ENCODE peak calls at places on chromosomes 16 and 17, in seven cellular contexts. D is heart left ventricle, U is cardiac muscle cell, R is esophagus squamous epithelium, X is IMR-90, W is HepG2, O is left lung. E is an unnamed sample.

GRCh38 chr17:66777689-66778225 is 57.2 kb upstream of the CACNG5 start:
- DNase-seq in D (no peak), U (peak; percentile 22), R (no peak), X (peak; percentile 44), W (no peak), O (peak; percentile 63), E (peak; percentile 79)

GRCh38 chr17:35432176-35433074 is at the start of gene SLFN12:
- DNase-seq in D (peak; percentile 72), U (peak; percentile 96), R (no peak), X (peak; percentile 98), W (no peak), O (peak; percentile 77), E (no peak)

GRCh38 chr16:50816901-50817555 is 75.1 kb downstream of the CYLD start:
- DNase-seq in D (no peak), U (no peak), R (no peak), X (no peak), W (no peak), O (no peak), E (no peak)

GRCh38 chr17:74307984-74308773 is 17.8 kb upstream of the KIF19 start:
- DNase-seq in D (peak; percentile 68), U (peak; percentile 56), R (no peak), X (no peak), W (no peak), O (no peak), E (no peak)

GRCh38 chr17:40526668-40527067 is 25.2 kb upstream of the TNS4 start:
- DNase-seq in D (peak; percentile 50), U (peak; percentile 30), R (no peak), X (no peak), W (no peak), O (peak; percentile 35), E (peak; percentile 43)

GRCh38 chr16:3583303-3584038 is 6.3 kb upstream of the NLRC3 start:
- DNase-seq in D (no peak), U (no peak), R (no peak), X (no peak), W (no peak), O (no peak), E (no peak)

GRCh38 chr17:12727881-12728280 is 61.4 kb upstream of the ARHGAP44 start:
- DNase-seq in D (no peak), U (peak; percentile 54), R (no peak), X (peak; percentile 66), W (no peak), O (no peak), E (no peak)

GRCh38 chr17:61219460-61219859 is 180.2 kb upstream of the TBX2 start:
- DNase-seq in D (peak; percentile 22), U (peak; percentile 71), R (no peak), X (peak; percentile 77), W (no peak), O (no peak), E (no peak)

GRCh38 chr17:82414548-82415281 is 3.4 kb upstream of the HEXD start:
- DNase-seq in D (peak; percentile 82), U (peak; percentile 79), R (no peak), X (peak; percentile 50), W (peak; percentile 40), O (peak; percentile 67), E (peak; percentile 86)

GRCh38 chr17:37170881-37171460 is 204.8 kb upstream of the C17orf78 start:
- DNase-seq in D (no peak), U (no peak), R (no peak), X (no peak), W (no peak), O (no peak), E (no peak)

GRCh38 chr17:61477204-61477834 is 25.1 kb downstream of the TBX4 start:
- DNase-seq in D (no peak), U (peak; percentile 54), R (no peak), X (no peak), W (no peak), O (peak; percentile 22), E (peak; percentile 58)

GRCh38 chr17:62774338-62774737 is 33.8 kb downstream of the MARCHF10 start:
- DNase-seq in D (no peak), U (no peak), R (no peak), X (no peak), W (no peak), O (no peak), E (no peak)

GRCh38 chr17:44496815-44497214 is 6.4 kb downstream of the GPATCH8 start:
- DNase-seq in D (no peak), U (no peak), R (no peak), X (no peak), W (no peak), O (no peak), E (no peak)

GRCh38 chr17:7043544-7044268 is at the start of gene SLC16A11:
- DNase-seq in D (peak; percentile 53), U (peak; percentile 61), R (no peak), X (peak; percentile 21), W (no peak), O (no peak), E (peak; percentile 83)

GRCh38 chr16:8241408-8241807 is 348.9 kb downstream of the TMEM114 start:
- DNase-seq in D (no peak), U (no peak), R (no peak), X (no peak), W (no peak), O (no peak), E (no peak)

GRCh38 chr16:31696968-31697743 is 169.5 kb downstream of the AHSP start:
- DNase-seq in D (no peak), U (peak; percentile 59), R (no peak), X (peak; percentile 53), W (peak; percentile 64), O (no peak), E (no peak)

GRCh38 chr17:7173687-7174602 is 5.2 kb downstream of the ASGR1 start:
- DNase-seq in D (peak; percentile 56), U (peak; percentile 56), R (no peak), X (no peak), W (no peak), O (peak; percentile 89), E (peak; percentile 92)

GRCh38 chr16:57873218-57873617 is 70.9 kb upstream of the KIFC3 start:
- DNase-seq in D (no peak), U (no peak), R (no peak), X (no peak), W (no peak), O (no peak), E (no peak)

DNA sequence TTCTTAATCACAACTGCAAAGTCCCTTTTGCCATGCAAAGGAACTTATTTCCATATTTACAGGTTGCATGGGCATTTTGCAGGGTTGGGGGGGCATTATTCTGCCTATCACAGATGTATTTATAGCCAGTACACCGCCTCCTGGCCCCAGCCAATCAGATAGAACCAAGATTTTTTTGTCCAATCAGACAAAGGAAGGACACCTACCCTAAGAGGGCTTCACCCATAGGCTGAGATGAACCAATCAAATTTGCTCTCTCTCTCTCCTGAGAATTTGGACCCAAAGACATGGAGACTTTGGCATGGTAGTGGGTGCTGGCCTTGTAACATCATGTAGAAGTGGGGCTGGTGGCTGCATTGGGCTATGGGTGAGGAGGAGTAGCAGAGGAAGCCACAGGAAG is 3.9 kb upstream of the KCNG4 start:
- DNase-seq in D (no peak), U (no peak), R (no peak), X (no peak), W (no peak), O (no peak), E (no peak)
- H3K4me1 ChIP-seq in D (no peaks in the 10 kb centered on the region), U (no peaks in the 10 kb centered on the region), R (no peaks in the 10 kb centered on the region), X (no peaks in the 10 kb centered on the region), W (no peaks in the 10 kb centered on the region), O (peaks cover 6% of the 10 kb centered on the region), E (no peaks in the 10 kb centered on the region)

GRCh38 chr16:66714659-66715307 is 18.2 kb upstream of the CMTM4 start:
- DNase-seq in D (no peak), U (no peak), R (no peak), X (no peak), W (no peak), O (no peak), E (no peak)

GRCh38 chr16:66712512-66712911 is 16.0 kb upstream of the CMTM4 start:
- DNase-seq in D (no peak), U (no peak), R (no peak), X (no peak), W (no peak), O (no peak), E (no peak)

GRCh38 chr16:66713076-66713475 is 16.5 kb upstream of the CMTM4 start:
- DNase-seq in D (no peak), U (no peak), R (no peak), X (no peak), W (no peak), O (no peak), E (no peak)

GRCh38 chr16:66714062-66714461 is 17.5 kb upstream of the CMTM4 start:
- DNase-seq in D (no peak), U (no peak), R (no peak), X (no peak), W (no peak), O (no peak), E (no peak)

DNA sequence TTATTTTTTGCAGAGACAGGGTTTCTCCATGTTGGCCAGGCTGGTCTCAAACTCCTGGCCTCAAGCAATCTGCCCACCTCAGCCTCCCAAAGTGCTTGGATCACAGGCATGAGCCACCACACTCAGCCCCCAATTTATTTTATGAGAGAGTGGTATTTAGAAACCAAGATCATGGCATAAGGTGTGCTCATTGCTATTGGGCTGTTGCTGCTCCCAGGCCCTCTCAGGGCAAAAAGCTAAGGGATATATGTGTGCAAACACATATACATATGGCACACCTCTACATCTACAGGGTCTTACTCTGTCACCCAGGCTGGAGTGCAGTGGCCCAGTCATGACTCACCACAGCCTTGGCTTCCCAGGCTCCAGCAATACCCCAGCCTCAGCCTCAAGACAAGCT is 15.0 kb upstream of the CMTM4 start:
- DNase-seq in D (no peak), U (no peak), R (no peak), X (no peak), W (no peak), O (no peak), E (no peak)
- H3K4me1 ChIP-seq in D (peaks cover 3% of the 10 kb centered on the region), U (peaks cover 6% of the 10 kb centered on the region), R (peaks cover 4% of the 10 kb centered on the region), X (peaks cover 3% of the 10 kb centered on the region), W (peaks cover 16% of the 10 kb centered on the region), O (peaks cover 2% of the 10 kb centered on the region), E (peaks cover 2% of the 10 kb centered on the region)

DNA sequence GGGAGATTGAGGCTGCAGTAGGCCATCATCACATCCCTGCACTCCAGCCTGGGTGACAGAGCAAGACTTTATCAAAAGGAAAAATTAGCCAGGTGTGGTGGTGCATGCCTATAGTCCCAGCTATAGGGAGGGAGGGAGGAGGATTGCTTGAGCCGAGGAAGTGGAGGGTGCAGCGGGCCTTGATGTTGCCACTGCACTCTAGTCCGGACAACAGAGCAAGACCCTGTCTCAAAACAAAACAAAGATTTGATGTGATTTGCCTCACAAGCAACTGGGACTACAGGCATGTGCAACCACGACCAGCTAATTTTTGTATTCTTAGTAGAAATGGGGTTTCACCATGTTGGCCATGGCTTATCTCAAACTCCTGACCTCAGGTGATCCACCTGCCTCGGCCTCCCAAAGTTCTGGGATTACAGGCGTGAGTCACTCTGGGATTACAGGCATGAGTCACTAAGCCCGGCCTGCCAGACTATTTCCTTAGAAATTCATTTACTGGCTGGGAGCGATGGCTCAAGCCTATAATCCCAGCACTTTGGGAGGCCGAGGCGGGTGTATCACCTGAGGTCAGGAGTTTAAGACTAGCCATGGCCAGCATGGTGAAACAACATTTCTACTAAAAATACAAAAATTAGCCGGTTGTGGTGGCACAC is 11.5 kb downstream of the UBE2G1 start:
- DNase-seq in D (no peak), U (no peak), R (no peak), X (no peak), W (no peak), O (no peak), E (no peak)
- H3K4me1 ChIP-seq in D (no peaks in the 10 kb centered on the region), U (peaks cover 26% of the 10 kb centered on the region), R (peaks cover 35% of the 10 kb centered on the region), X (no peaks in the 10 kb centered on the region), W (no peaks in the 10 kb centered on the region), O (peaks cover 17% of the 10 kb centered on the region), E (peaks cover 15% of the 10 kb centered on the region)

DNA sequence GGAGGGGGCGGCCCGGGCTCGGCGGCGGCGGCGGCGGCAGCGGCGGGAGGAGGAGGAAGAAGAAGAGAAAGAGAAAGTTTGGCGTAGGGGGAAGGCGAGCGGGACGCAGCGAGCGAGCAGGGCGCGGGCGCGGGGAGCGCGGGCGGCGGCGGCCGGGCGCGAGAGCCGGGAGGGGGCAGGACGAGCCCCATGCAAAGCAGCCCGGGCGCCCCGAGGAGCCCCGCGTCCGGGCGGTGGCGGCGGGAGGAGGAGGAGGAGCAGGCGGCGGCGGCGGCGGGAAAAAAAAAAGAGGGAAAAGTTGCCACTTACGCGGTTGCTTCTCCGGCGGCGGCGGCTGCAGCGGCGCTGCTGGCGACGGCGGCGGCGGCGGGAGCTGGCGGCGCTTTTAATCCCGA is 10.3 kb upstream of the ZFHX3 start:
- DNase-seq in D (peak; percentile 54), U (peak; percentile 60), R (no peak), X (no peak), W (no peak), O (peak; percentile 44), E (peak; percentile 86)
- H3K4me1 ChIP-seq in D (peaks cover 11% of the 10 kb centered on the region), U (peaks cover 39% of the 10 kb centered on the region), R (peaks cover 34% of the 10 kb centered on the region), X (peaks cover 23% of the 10 kb centered on the region), W (peaks cover 53% of the 10 kb centered on the region), O (peaks cover 57% of the 10 kb centered on the region), E (peaks cover 39% of the 10 kb centered on the region)

E was measured in upper lobe of right lung.